ENCODE peak calls at places on chromosome 17, in seven cellular contexts. One of them, this sample, is unnamed.

GRCh38 chr17:56786989-56787482 is 46.7 kb downstream of the C17orf67 start:
- DNase-seq in NCI-H226: peak
- DNase-seq in stimulated activated CD8-positive, alpha-beta memory T cell treated with anti-CD3 and anti-CD28 coated beads, Interleukin-4, amount 100 ng/mL, for 1 hour: no peak
- DNase-seq in occipital lobe: no peak
- DNase-seq in GM13976: no peak
- DNase-seq in ELR: peak
- DNase-seq in thyroid gland: peak
- DNase-seq in this sample: peak

GRCh38 chr17:58254803-58255202 is 16.4 kb downstream of the LPO start:
- DNase-seq in NCI-H226: no peak
- DNase-seq in GM13976: no peak
- DNase-seq in stimulated activated CD8-positive, alpha-beta memory T cell treated with anti-CD3 and anti-CD28 coated beads, Interleukin-4, amount 100 ng/mL, for 1 hour: no peak
- DNase-seq in ELR: no peak
- DNase-seq in occipital lobe: no peak
- DNase-seq in thyroid gland: no peak
- DNase-seq in this sample: peak

GRCh38 chr17:37054894-37055293 is 106.1 kb downstream of the AATF start:
- DNase-seq in NCI-H226: no peak
- DNase-seq in GM13976: no peak
- DNase-seq in ELR: no peak
- DNase-seq in stimulated activated CD8-positive, alpha-beta memory T cell treated with anti-CD3 and anti-CD28 coated beads, Interleukin-4, amount 100 ng/mL, for 1 hour: no peak
- DNase-seq in occipital lobe: no peak
- DNase-seq in thyroid gland: no peak
- DNase-seq in this sample: peak

GRCh38 chr17:6269474-6269873 is 165.4 kb downstream of the AIPL1 start:
- DNase-seq in thyroid gland: peak
- DNase-seq in stimulated activated CD8-positive, alpha-beta memory T cell treated with anti-CD3 and anti-CD28 coated beads, Interleukin-4, amount 100 ng/mL, for 1 hour: no peak
- DNase-seq in GM13976: peak
- DNase-seq in NCI-H226: peak
- DNase-seq in ELR: peak
- DNase-seq in occipital lobe: no peak
- DNase-seq in this sample: peak

GRCh38 chr17:72578817-72579470 is 458.1 kb downstream of the SOX9 start:
- DNase-seq in GM13976: no peak
- DNase-seq in occipital lobe: no peak
- DNase-seq in stimulated activated CD8-positive, alpha-beta memory T cell treated with anti-CD3 and anti-CD28 coated beads, Interleukin-4, amount 100 ng/mL, for 1 hour: no peak
- DNase-seq in thyroid gland: no peak
- DNase-seq in ELR: no peak
- DNase-seq in NCI-H226: no peak
- DNase-seq in this sample: no peak

GRCh38 chr17:66633322-66633965 is 201.5 kb upstream of the CACNG5 start:
- DNase-seq in ELR: peak
- DNase-seq in GM13976: no peak
- DNase-seq in stimulated activated CD8-positive, alpha-beta memory T cell treated with anti-CD3 and anti-CD28 coated beads, Interleukin-4, amount 100 ng/mL, for 1 hour: peak
- DNase-seq in NCI-H226: no peak
- DNase-seq in thyroid gland: no peak
- DNase-seq in occipital lobe: no peak
- DNase-seq in this sample: no peak

GRCh38 chr17:58569216-58569615 is 54.8 kb upstream of the MTMR4 start:
- DNase-seq in NCI-H226: no peak
- DNase-seq in thyroid gland: no peak
- DNase-seq in occipital lobe: no peak
- DNase-seq in ELR: no peak
- DNase-seq in stimulated activated CD8-positive, alpha-beta memory T cell treated with anti-CD3 and anti-CD28 coated beads, Interleukin-4, amount 100 ng/mL, for 1 hour: no peak
- DNase-seq in GM13976: no peak
- DNase-seq in this sample: no peak

GRCh38 chr17:8709006-8709405 is 35.6 kb downstream of the CCDC42 start:
- DNase-seq in thyroid gland: no peak
- DNase-seq in occipital lobe: no peak
- DNase-seq in stimulated activated CD8-positive, alpha-beta memory T cell treated with anti-CD3 and anti-CD28 coated beads, Interleukin-4, amount 100 ng/mL, for 1 hour: no peak
- DNase-seq in GM13976: no peak
- DNase-seq in NCI-H226: no peak
- DNase-seq in ELR: no peak
- DNase-seq in this sample: no peak

GRCh38 chr17:81651692-81652091 is 4.7 kb downstream of the PDE6G start:
- DNase-seq in GM13976: no peak
- DNase-seq in stimulated activated CD8-positive, alpha-beta memory T cell treated with anti-CD3 and anti-CD28 coated beads, Interleukin-4, amount 100 ng/mL, for 1 hour: no peak
- DNase-seq in thyroid gland: peak
- DNase-seq in ELR: peak
- DNase-seq in NCI-H226: peak
- DNase-seq in occipital lobe: no peak
- DNase-seq in this sample: no peak

GRCh38 chr17:4771519-4772234 is at the start of gene TM4SF5:
- DNase-seq in NCI-H226: peak
- DNase-seq in thyroid gland: no peak
- DNase-seq in stimulated activated CD8-positive, alpha-beta memory T cell treated with anti-CD3 and anti-CD28 coated beads, Interleukin-4, amount 100 ng/mL, for 1 hour: no peak
- DNase-seq in GM13976: no peak
- DNase-seq in ELR: no peak
- DNase-seq in occipital lobe: no peak
- DNase-seq in this sample: no peak

GRCh38 chr17:74351552-74352210 is 10.0 kb downstream of the BTBD17 start:
- DNase-seq in ELR: no peak
- DNase-seq in NCI-H226: no peak
- DNase-seq in GM13976: no peak
- DNase-seq in occipital lobe: no peak
- DNase-seq in thyroid gland: no peak
- DNase-seq in stimulated activated CD8-positive, alpha-beta memory T cell treated with anti-CD3 and anti-CD28 coated beads, Interleukin-4, amount 100 ng/mL, for 1 hour: no peak
- DNase-seq in this sample: no peak

GRCh38 chr17:66892286-66892685 is 57.4 kb downstream of the CACNG5 start:
- DNase-seq in ELR: no peak
- DNase-seq in occipital lobe: no peak
- DNase-seq in NCI-H226: no peak
- DNase-seq in stimulated activated CD8-positive, alpha-beta memory T cell treated with anti-CD3 and anti-CD28 coated beads, Interleukin-4, amount 100 ng/mL, for 1 hour: no peak
- DNase-seq in GM13976: no peak
- DNase-seq in thyroid gland: no peak
- DNase-seq in this sample: no peak

GRCh38 chr17:27352481-27353460 is 58.9 kb downstream of the WSB1 start:
- DNase-seq in GM13976: no peak
- DNase-seq in thyroid gland: no peak
- DNase-seq in ELR: no peak
- DNase-seq in NCI-H226: no peak
- DNase-seq in occipital lobe: no peak
- DNase-seq in stimulated activated CD8-positive, alpha-beta memory T cell treated with anti-CD3 and anti-CD28 coated beads, Interleukin-4, amount 100 ng/mL, for 1 hour: no peak
- DNase-seq in this sample: peak

GRCh38 chr17:8189041-8189710 is 804 bp downstream of the BORCS6 start:
- DNase-seq in thyroid gland: peak
- DNase-seq in stimulated activated CD8-positive, alpha-beta memory T cell treated with anti-CD3 and anti-CD28 coated beads, Interleukin-4, amount 100 ng/mL, for 1 hour: no peak
- DNase-seq in occipital lobe: no peak
- DNase-seq in NCI-H226: no peak
- DNase-seq in GM13976: no peak
- DNase-seq in ELR: no peak
- DNase-seq in this sample: no peak

GRCh38 chr17:73462830-73463229 is 151.0 kb upstream of the CDC42EP4 start:
- DNase-seq in occipital lobe: no peak
- DNase-seq in thyroid gland: no peak
- DNase-seq in ELR: no peak
- DNase-seq in NCI-H226: no peak
- DNase-seq in stimulated activated CD8-positive, alpha-beta memory T cell treated with anti-CD3 and anti-CD28 coated beads, Interleukin-4, amount 100 ng/mL, for 1 hour: no peak
- DNase-seq in GM13976: no peak
- DNase-seq in this sample: no peak

GRCh38 chr17:49214665-49215360 is 4.3 kb downstream of the ABI3 start:
- DNase-seq in GM13976: no peak
- DNase-seq in NCI-H226: no peak
- DNase-seq in ELR: no peak
- DNase-seq in occipital lobe: no peak
- DNase-seq in thyroid gland: peak
- DNase-seq in stimulated activated CD8-positive, alpha-beta memory T cell treated with anti-CD3 and anti-CD28 coated beads, Interleukin-4, amount 100 ng/mL, for 1 hour: no peak
- DNase-seq in this sample: no peak

GRCh38 chr17:20143740-20144139 is 134.6 kb downstream of the SPECC1 start:
- DNase-seq in ELR: no peak
- DNase-seq in stimulated activated CD8-positive, alpha-beta memory T cell treated with anti-CD3 and anti-CD28 coated beads, Interleukin-4, amount 100 ng/mL, for 1 hour: no peak
- DNase-seq in GM13976: no peak
- DNase-seq in thyroid gland: no peak
- DNase-seq in occipital lobe: no peak
- DNase-seq in NCI-H226: no peak
- DNase-seq in this sample: no peak

GRCh38 chr17:82217120-82217529 is 4.5 kb upstream of the CCDC57 start:
- DNase-seq in GM13976: no peak
- DNase-seq in stimulated activated CD8-positive, alpha-beta memory T cell treated with anti-CD3 and anti-CD28 coated beads, Interleukin-4, amount 100 ng/mL, for 1 hour: no peak
- DNase-seq in NCI-H226: peak
- DNase-seq in thyroid gland: no peak
- DNase-seq in ELR: peak
- DNase-seq in occipital lobe: no peak
- DNase-seq in this sample: peak

GRCh38 chr17:34367486-34368270 is 4.6 kb upstream of the CCL1 start:
- DNase-seq in NCI-H226: no peak
- DNase-seq in stimulated activated CD8-positive, alpha-beta memory T cell treated with anti-CD3 and anti-CD28 coated beads, Interleukin-4, amount 100 ng/mL, for 1 hour: no peak
- DNase-seq in ELR: no peak
- DNase-seq in occipital lobe: no peak
- DNase-seq in GM13976: no peak
- DNase-seq in thyroid gland: no peak
- DNase-seq in this sample: no peak

GRCh38 chr17:31487648-31488263 is 96.3 kb downstream of the RAB11FIP4 start:
- DNase-seq in thyroid gland: peak
- DNase-seq in stimulated activated CD8-positive, alpha-beta memory T cell treated with anti-CD3 and anti-CD28 coated beads, Interleukin-4, amount 100 ng/mL, for 1 hour: peak
- DNase-seq in NCI-H226: peak
- DNase-seq in GM13976: peak
- DNase-seq in ELR: peak
- DNase-seq in occipital lobe: peak
- DNase-seq in this sample: peak

GRCh38 chr17:79018045-79018695 is 5.8 kb upstream of the C1QTNF1 start:
- DNase-seq in NCI-H226: peak
- DNase-seq in stimulated activated CD8-positive, alpha-beta memory T cell treated with anti-CD3 and anti-CD28 coated beads, Interleukin-4, amount 100 ng/mL, for 1 hour: no peak
- DNase-seq in thyroid gland: peak
- DNase-seq in ELR: no peak
- DNase-seq in occipital lobe: no peak
- DNase-seq in GM13976: no peak
- DNase-seq in this sample: peak

GRCh38 chr17:79410681-79411080 is 200.2 kb downstream of the RBFOX3 start:
- DNase-seq in stimulated activated CD8-positive, alpha-beta memory T cell treated with anti-CD3 and anti-CD28 coated beads, Interleukin-4, amount 100 ng/mL, for 1 hour: no peak
- DNase-seq in thyroid gland: no peak
- DNase-seq in occipital lobe: no peak
- DNase-seq in GM13976: no peak
- DNase-seq in NCI-H226: no peak
- DNase-seq in ELR: no peak
- DNase-seq in this sample: no peak

GRCh38 chr17:57331423-57331822 is 75.1 kb downstream of the MSI2 start:
- DNase-seq in ELR: no peak
- DNase-seq in occipital lobe: no peak
- DNase-seq in stimulated activated CD8-positive, alpha-beta memory T cell treated with anti-CD3 and anti-CD28 coated beads, Interleukin-4, amount 100 ng/mL, for 1 hour: no peak
- DNase-seq in thyroid gland: no peak
- DNase-seq in NCI-H226: no peak
- DNase-seq in GM13976: no peak
- DNase-seq in this sample: peak

GRCh38 chr17:2837147-2837561 is 40.9 kb downstream of the RAP1GAP2 start:
- DNase-seq in NCI-H226: no peak
- DNase-seq in occipital lobe: no peak
- DNase-seq in stimulated activated CD8-positive, alpha-beta memory T cell treated with anti-CD3 and anti-CD28 coated beads, Interleukin-4, amount 100 ng/mL, for 1 hour: no peak
- DNase-seq in GM13976: peak
- DNase-seq in thyroid gland: no peak
- DNase-seq in ELR: no peak
- DNase-seq in this sample: no peak

GRCh38 chr17:40309031-40309937 is at the start of gene RARA:
- DNase-seq in GM13976: peak
- DNase-seq in NCI-H226: peak
- DNase-seq in occipital lobe: peak
- DNase-seq in ELR: no peak
- DNase-seq in stimulated activated CD8-positive, alpha-beta memory T cell treated with anti-CD3 and anti-CD28 coated beads, Interleukin-4, amount 100 ng/mL, for 1 hour: no peak
- DNase-seq in thyroid gland: peak
- DNase-seq in this sample: peak

GRCh38 chr17:36198831-36199465 is 2.4 kb upstream of the CCL3L1 start:
- DNase-seq in stimulated activated CD8-positive, alpha-beta memory T cell treated with anti-CD3 and anti-CD28 coated beads, Interleukin-4, amount 100 ng/mL, for 1 hour: no peak
- DNase-seq in GM13976: no peak
- DNase-seq in ELR: no peak
- DNase-seq in occipital lobe: no peak
- DNase-seq in thyroid gland: no peak
- DNase-seq in NCI-H226: peak
- DNase-seq in this sample: no peak